ENCODE peak calls at places on chromosomes 2 and 18, in seven cellular contexts. One of them, this sample, is unnamed.

GRCh38 chr2:129103922-129104878 is 785.5 kb upstream of the HS6ST1 start:
- DNase-seq in HCT116: no peak
- DNase-seq in K562: no peak
- DNase-seq in H1: no peak
- DNase-seq in GM12878: no peak
- DNase-seq in HepG2: no peak
- DNase-seq in SK-N-SH: no peak
- DNase-seq in this sample: no peak

GRCh38 chr18:73908323-73908722 is 239.3 kb downstream of the FBXO15 start:
- DNase-seq in HCT116: no peak
- DNase-seq in K562: no peak
- DNase-seq in H1: no peak
- DNase-seq in GM12878: no peak
- DNase-seq in HepG2: no peak
- DNase-seq in SK-N-SH: no peak
- DNase-seq in this sample: peak

GRCh38 chr18:58978916-58979315 is 114.2 kb downstream of the ZNF532 start:
- DNase-seq in HCT116: no peak
- DNase-seq in K562: no peak
- DNase-seq in H1: no peak
- DNase-seq in GM12878: no peak
- DNase-seq in HepG2: no peak
- DNase-seq in SK-N-SH: no peak
- DNase-seq in this sample: no peak

GRCh38 chr2:166375205-166375735 is 474 bp downstream of the SCN9A start:
- DNase-seq in HCT116: no peak
- DNase-seq in K562: no peak
- DNase-seq in H1: no peak
- DNase-seq in GM12878: no peak
- DNase-seq in HepG2: peak
- DNase-seq in SK-N-SH: peak
- DNase-seq in this sample: no peak

GRCh38 chr2:238908960-238909951 is 61.4 kb downstream of the TWIST2 start:
- DNase-seq in HCT116: no peak
- DNase-seq in K562: no peak
- DNase-seq in H1: no peak
- DNase-seq in GM12878: no peak
- DNase-seq in HepG2: no peak
- DNase-seq in SK-N-SH: no peak
- DNase-seq in this sample: no peak

GRCh38 chr2:223668302-223668998 is 66.3 kb upstream of the SCG2 start:
- DNase-seq in HCT116: no peak
- DNase-seq in K562: no peak
- DNase-seq in H1: no peak
- DNase-seq in GM12878: no peak
- DNase-seq in HepG2: no peak
- DNase-seq in SK-N-SH: no peak
- DNase-seq in this sample: no peak

GRCh38 chr2:113357071-113357470 is 78.3 kb upstream of the PAX8 start:
- DNase-seq in HCT116: no peak
- DNase-seq in K562: no peak
- DNase-seq in H1: no peak
- DNase-seq in GM12878: no peak
- DNase-seq in HepG2: no peak
- DNase-seq in SK-N-SH: no peak
- DNase-seq in this sample: no peak

GRCh38 chr2:56015631-56016251 is 92.2 kb upstream of the EFEMP1 start:
- DNase-seq in HCT116: no peak
- DNase-seq in K562: no peak
- DNase-seq in H1: no peak
- DNase-seq in GM12878: no peak
- DNase-seq in HepG2: no peak
- DNase-seq in SK-N-SH: no peak
- DNase-seq in this sample: no peak

GRCh38 chr2:104852161-104852689 is 1.7 kb upstream of the POU3F3 start:
- DNase-seq in HCT116: no peak
- DNase-seq in K562: no peak
- DNase-seq in H1: no peak
- DNase-seq in GM12878: no peak
- DNase-seq in HepG2: no peak
- DNase-seq in SK-N-SH: peak
- DNase-seq in this sample: peak
- TF ChIP-seq JUND in HCT116: no peak
- TF ChIP-seq JUND in K562: no peak
- TF ChIP-seq JUND in H1: no peak
- TF ChIP-seq JUND in GM12878: no peak
- TF ChIP-seq JUND in HepG2: no peak
- TF ChIP-seq JUND in SK-N-SH: no peak
- TF ChIP-seq JUND in this sample: no peak

DNA sequence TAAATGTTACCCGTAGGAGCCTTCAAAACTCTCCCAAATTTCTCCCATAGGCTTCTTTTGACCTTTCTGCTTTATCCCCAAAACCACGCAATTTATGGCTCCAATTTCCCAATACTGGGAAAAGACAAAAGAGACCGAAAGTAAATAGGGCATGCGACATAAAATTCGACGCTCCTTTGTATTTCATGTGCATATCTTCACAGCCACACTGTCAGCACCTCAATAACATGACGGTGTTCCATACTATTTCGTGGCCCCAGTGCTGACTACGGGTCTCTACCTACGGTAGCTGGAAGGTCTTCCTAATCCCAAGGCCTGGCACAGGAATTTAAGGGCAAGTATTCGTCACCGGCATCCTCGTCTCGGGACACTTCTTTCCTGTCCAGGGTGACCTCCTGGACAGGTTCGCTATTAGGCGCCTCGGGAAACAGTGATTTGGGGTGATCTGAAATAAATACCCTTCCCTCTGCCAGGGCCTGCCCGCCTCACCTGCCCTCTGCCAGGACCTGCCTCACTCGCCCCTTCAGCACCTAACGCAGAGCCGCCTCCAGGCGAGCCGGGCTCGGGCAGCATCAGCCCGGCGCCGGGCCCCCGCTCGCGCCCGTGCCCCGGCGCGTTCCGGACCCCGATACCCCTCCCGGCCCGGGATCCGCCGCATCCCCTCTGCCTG is 742 bp downstream of the DTNB start:
- DNase-seq in HCT116: no peak
- DNase-seq in K562: no peak
- DNase-seq in H1: no peak
- DNase-seq in GM12878: no peak
- DNase-seq in HepG2: peak
- DNase-seq in SK-N-SH: no peak
- DNase-seq in this sample: peak
- TF ChIP-seq JUND in HCT116: no peak
- TF ChIP-seq JUND in K562: no peak
- TF ChIP-seq JUND in H1: no peak
- TF ChIP-seq JUND in GM12878: no peak
- TF ChIP-seq JUND in HepG2: no peak
- TF ChIP-seq JUND in SK-N-SH: no peak
- TF ChIP-seq JUND in this sample: no peak

DNA sequence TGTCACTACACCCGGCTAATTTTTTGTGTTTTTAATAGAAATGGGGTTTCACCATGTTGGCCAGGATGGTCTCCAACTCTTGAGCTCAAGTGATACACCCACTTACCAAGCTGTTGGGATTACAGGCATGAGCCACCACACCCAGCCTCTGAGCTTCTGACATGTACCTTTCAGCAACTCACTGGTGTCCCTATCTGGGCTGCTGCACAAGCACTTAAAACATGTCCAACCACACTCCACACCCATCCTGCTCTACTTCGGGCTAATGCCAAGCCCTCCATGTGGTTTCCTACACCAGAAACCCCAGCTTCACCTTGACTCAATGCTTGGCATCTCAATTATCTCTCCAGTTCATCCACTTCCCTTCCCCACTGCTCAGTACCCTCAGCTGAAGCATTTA is 22.4 kb upstream of the ARMC9 start:
- DNase-seq in HCT116: no peak
- DNase-seq in K562: no peak
- DNase-seq in H1: no peak
- DNase-seq in GM12878: no peak
- DNase-seq in HepG2: no peak
- DNase-seq in SK-N-SH: no peak
- DNase-seq in this sample: no peak
- TF ChIP-seq JUND in HCT116: no peak
- TF ChIP-seq JUND in K562: no peak
- TF ChIP-seq JUND in H1: no peak
- TF ChIP-seq JUND in GM12878: no peak
- TF ChIP-seq JUND in HepG2: no peak
- TF ChIP-seq JUND in SK-N-SH: no peak
- TF ChIP-seq JUND in this sample: no peak

GRCh38 chr2:220930542-220931076 is 641.5 kb downstream of the EPHA4 start:
- DNase-seq in HCT116: no peak
- DNase-seq in K562: no peak
- DNase-seq in H1: no peak
- DNase-seq in GM12878: no peak
- DNase-seq in HepG2: no peak
- DNase-seq in SK-N-SH: no peak
- DNase-seq in this sample: no peak
- TF ChIP-seq JUND in HCT116: no peak
- TF ChIP-seq JUND in K562: no peak
- TF ChIP-seq JUND in H1: no peak
- TF ChIP-seq JUND in GM12878: no peak
- TF ChIP-seq JUND in HepG2: no peak
- TF ChIP-seq JUND in SK-N-SH: no peak
- TF ChIP-seq JUND in this sample: no peak

GRCh38 chr2:42804338-42804737 is 12.0 kb upstream of the HAAO start:
- DNase-seq in HCT116: no peak
- DNase-seq in K562: no peak
- DNase-seq in H1: no peak
- DNase-seq in GM12878: no peak
- DNase-seq in HepG2: no peak
- DNase-seq in SK-N-SH: no peak
- DNase-seq in this sample: no peak
- TF ChIP-seq JUND in HCT116: no peak
- TF ChIP-seq JUND in K562: no peak
- TF ChIP-seq JUND in H1: no peak
- TF ChIP-seq JUND in GM12878: no peak
- TF ChIP-seq JUND in HepG2: no peak
- TF ChIP-seq JUND in SK-N-SH: no peak
- TF ChIP-seq JUND in this sample: no peak

This sample was measured in T47D.